ENCODE peak calls at places on chromosomes 3 and 15, in four cellular contexts. One of them, this sample, is unnamed.

GRCh38 chr3:114809668-114810413 is 337.2 kb downstream of the ZBTB20 start:
- DNase-seq in stromal cell of bone marrow: peak; percentile 22
- DNase-seq in NCI-H2029 treated with DMSO at 0.1 percent for 48 hours: no peak
- DNase-seq in pons: no peak
- DNase-seq in this sample: peak; percentile 52

GRCh38 chr15:101451886-101452285 is 37.6 kb downstream of the PCSK6 start:
- DNase-seq in stromal cell of bone marrow: no peak
- DNase-seq in NCI-H2029 treated with DMSO at 0.1 percent for 48 hours: no peak
- DNase-seq in pons: no peak
- DNase-seq in this sample: no peak

GRCh38 chr3:30655187-30655812 is 48.9 kb downstream of the TGFBR2 start:
- DNase-seq in stromal cell of bone marrow: peak; percentile 57
- DNase-seq in NCI-H2029 treated with DMSO at 0.1 percent for 48 hours: peak; percentile 2
- DNase-seq in pons: no peak
- DNase-seq in this sample: no peak

GRCh38 chr3:98521897-98522537 is 685 bp downstream of the CLDND1 start:
- DNase-seq in stromal cell of bone marrow: peak; percentile 48
- DNase-seq in NCI-H2029 treated with DMSO at 0.1 percent for 48 hours: peak; percentile 2
- DNase-seq in pons: peak; percentile 66
- DNase-seq in this sample: peak; percentile 40

GRCh38 chr3:184380627-184381260 is 890 bp downstream of the CHRD start:
- DNase-seq in stromal cell of bone marrow: no peak
- DNase-seq in NCI-H2029 treated with DMSO at 0.1 percent for 48 hours: no peak
- DNase-seq in pons: no peak
- DNase-seq in this sample: no peak

GRCh38 chr3:38493019-38493418 is 3.1 kb upstream of the EXOG start:
- DNase-seq in stromal cell of bone marrow: peak; percentile 11
- DNase-seq in NCI-H2029 treated with DMSO at 0.1 percent for 48 hours: no peak
- DNase-seq in pons: no peak
- DNase-seq in this sample: no peak

GRCh38 chr3:26437678-26438077 is 184.9 kb upstream of the LRRC3B start:
- DNase-seq in stromal cell of bone marrow: peak; percentile 1
- DNase-seq in NCI-H2029 treated with DMSO at 0.1 percent for 48 hours: no peak
- DNase-seq in pons: no peak
- DNase-seq in this sample: no peak

GRCh38 chr15:62782100-62782791 is 260.3 kb upstream of the TPM1 start:
- DNase-seq in stromal cell of bone marrow: peak; percentile 89
- DNase-seq in NCI-H2029 treated with DMSO at 0.1 percent for 48 hours: peak; percentile 1
- DNase-seq in pons: peak; percentile 91
- DNase-seq in this sample: no peak

GRCh38 chr3:57733790-57734189 is 22.3 kb upstream of the SLMAP start:
- DNase-seq in stromal cell of bone marrow: no peak
- DNase-seq in NCI-H2029 treated with DMSO at 0.1 percent for 48 hours: no peak
- DNase-seq in pons: no peak
- DNase-seq in this sample: no peak

GRCh38 chr3:47429476-47430270 is 46.1 kb downstream of the SCAP start:
- DNase-seq in stromal cell of bone marrow: no peak
- DNase-seq in NCI-H2029 treated with DMSO at 0.1 percent for 48 hours: no peak
- DNase-seq in pons: no peak
- DNase-seq in this sample: no peak

GRCh38 chr3:141366285-141367037 is 1.8 kb upstream of the ZBTB38 start:
- DNase-seq in stromal cell of bone marrow: peak; percentile 43
- DNase-seq in NCI-H2029 treated with DMSO at 0.1 percent for 48 hours: no peak
- DNase-seq in pons: peak; percentile 36
- DNase-seq in this sample: no peak

GRCh38 chr15:49045691-49046112 is 544 bp downstream of the SECISBP2L start:
- DNase-seq in stromal cell of bone marrow: no peak
- DNase-seq in NCI-H2029 treated with DMSO at 0.1 percent for 48 hours: no peak
- DNase-seq in pons: peak; percentile 71
- DNase-seq in this sample: peak; percentile 45

GRCh38 chr3:148727242-148727641 is 29.5 kb downstream of the AGTR1 start:
- DNase-seq in stromal cell of bone marrow: peak; percentile 31
- DNase-seq in NCI-H2029 treated with DMSO at 0.1 percent for 48 hours: peak; percentile 52
- DNase-seq in pons: peak; percentile 89
- DNase-seq in this sample: peak; percentile 13

GRCh38 chr3:37711721-37712120 is 150.0 kb upstream of the CTDSPL start:
- DNase-seq in stromal cell of bone marrow: no peak
- DNase-seq in NCI-H2029 treated with DMSO at 0.1 percent for 48 hours: no peak
- DNase-seq in pons: no peak
- DNase-seq in this sample: no peak

GRCh38 chr15:24955549-24955929 is 752 bp downstream of the SNRPN start:
- DNase-seq in stromal cell of bone marrow: no peak
- DNase-seq in NCI-H2029 treated with DMSO at 0.1 percent for 48 hours: no peak
- DNase-seq in pons: no peak
- DNase-seq in this sample: no peak

GRCh38 chr3:171620825-171621434 is 160.7 kb upstream of the TNIK start:
- DNase-seq in stromal cell of bone marrow: peak; percentile 33
- DNase-seq in NCI-H2029 treated with DMSO at 0.1 percent for 48 hours: no peak
- DNase-seq in pons: no peak
- DNase-seq in this sample: no peak

GRCh38 chr15:70493787-70494514 is 269.4 kb downstream of the UACA start:
- DNase-seq in stromal cell of bone marrow: no peak
- DNase-seq in NCI-H2029 treated with DMSO at 0.1 percent for 48 hours: no peak
- DNase-seq in pons: no peak
- DNase-seq in this sample: no peak

GRCh38 chr15:41105348-41106334 is 10.4 kb downstream of the INO80 start:
- DNase-seq in stromal cell of bone marrow: no peak
- DNase-seq in NCI-H2029 treated with DMSO at 0.1 percent for 48 hours: no peak
- DNase-seq in pons: no peak
- DNase-seq in this sample: no peak

GRCh38 chr3:159860727-159861126 is 127.9 kb upstream of the IL12A start:
- DNase-seq in stromal cell of bone marrow: no peak
- DNase-seq in NCI-H2029 treated with DMSO at 0.1 percent for 48 hours: no peak
- DNase-seq in pons: no peak
- DNase-seq in this sample: no peak

GRCh38 chr15:66709884-66710283 is 7.8 kb downstream of the SMAD6 start:
- DNase-seq in stromal cell of bone marrow: no peak
- DNase-seq in NCI-H2029 treated with DMSO at 0.1 percent for 48 hours: no peak
- DNase-seq in pons: no peak
- DNase-seq in this sample: no peak

GRCh38 chr3:101695779-101696372 is 9.4 kb upstream of the RPL24 start:
- DNase-seq in stromal cell of bone marrow: peak; percentile 44
- DNase-seq in NCI-H2029 treated with DMSO at 0.1 percent for 48 hours: no peak
- DNase-seq in pons: peak; percentile 89
- DNase-seq in this sample: peak; percentile 52

GRCh38 chr3:160134964-160135363 is 90.3 kb upstream of the C3orf80 start:
- DNase-seq in stromal cell of bone marrow: peak; percentile 65
- DNase-seq in NCI-H2029 treated with DMSO at 0.1 percent for 48 hours: no peak
- DNase-seq in pons: peak; percentile 47
- DNase-seq in this sample: no peak

GRCh38 chr3:29067014-29067413 is 213.9 kb upstream of the RBMS3 start:
- DNase-seq in stromal cell of bone marrow: no peak
- DNase-seq in NCI-H2029 treated with DMSO at 0.1 percent for 48 hours: no peak
- DNase-seq in pons: no peak
- DNase-seq in this sample: no peak